ENCODE peak calls at places on chromosomes 5 and 9, in eight cellular contexts. R is uterus, O is Peyer's patch, F is ovary, D is stomach, Z is adrenal gland, H is spleen, S is gastrocnemius medialis. L is an unnamed sample. For H3K4me1, the result is how much of the 10 kb centered on the place peaks cover.

GRCh38 chr5:168076561-168076991 is 214.9 kb upstream of the WWC1 start:
- DNase-seq in R (no peak), O (peak), F (no peak), D (no peak), Z (peak), H (no peak), S (peak), L (no peak)

GRCh38 chr5:177536386-177536785 is 18.0 kb downstream of the FAM193B start:
- DNase-seq in R (no peak), O (no peak), F (no peak), D (no peak), Z (no peak), H (peak), S (no peak), L (no peak)

GRCh38 chr9:33946779-33947535 is 101.7 kb downstream of the UBAP2 start:
- DNase-seq in R (no peak), O (no peak), F (no peak), D (no peak), Z (no peak), H (no peak), S (no peak), L (no peak)

GRCh38 chr5:143176048-143176447 is 227.4 kb downstream of the NR3C1 start:
- DNase-seq in R (no peak), O (no peak), F (no peak), D (no peak), Z (no peak), H (no peak), S (peak), L (no peak)

GRCh38 chr9:90245661-90246060 is 397.0 kb downstream of the DIRAS2 start:
- DNase-seq in R (no peak), O (no peak), F (no peak), D (no peak), Z (no peak), H (no peak), S (no peak), L (no peak)

GRCh38 chr5:78157001-78157400 is 137.5 kb downstream of the AP3B1 start:
- DNase-seq in R (no peak), O (no peak), F (no peak), D (no peak), Z (no peak), H (no peak), S (no peak), L (no peak)

GRCh38 chr9:98362624-98363023 is 107.2 kb upstream of the TBC1D2 start:
- DNase-seq in R (no peak), O (no peak), F (no peak), D (no peak), Z (no peak), H (no peak), S (no peak), L (no peak)

GRCh38 chr9:77495834-77496671 is 152.1 kb downstream of the GNA14 start:
- DNase-seq in R (peak), O (no peak), F (no peak), D (no peak), Z (peak), H (no peak), S (no peak), L (no peak)

GRCh38 chr9:93224591-93224990 is 40.7 kb downstream of the WNK2 start:
- DNase-seq in R (no peak), O (no peak), F (no peak), D (no peak), Z (no peak), H (no peak), S (no peak), L (no peak)

GRCh38 chr5:178234121-178234752 is 1.6 kb upstream of the PHYKPL start:
- DNase-seq in R (no peak), O (no peak), F (no peak), D (no peak), Z (peak), H (no peak), S (no peak), L (no peak)

GRCh38 chr9:126298319-126298801 is 28.3 kb upstream of the MVB12B start:
- DNase-seq in R (no peak), O (no peak), F (no peak), D (no peak), Z (peak), H (no peak), S (no peak), L (no peak)

GRCh38 chr9:37667706-37668672 is 17.2 kb downstream of the FRMPD1 start:
- DNase-seq in R (no peak), O (no peak), F (no peak), D (no peak), Z (no peak), H (no peak), S (peak), L (no peak)

GRCh38 chr5:168529361-168530234 is 493 bp downstream of the FBLL1 start:
- DNase-seq in R (no peak), O (no peak), F (no peak), D (no peak), Z (peak), H (no peak), S (no peak), L (no peak)

GRCh38 chr9:27625751-27626628 is 52.7 kb upstream of the C9orf72 start:
- DNase-seq in R (no peak), O (no peak), F (no peak), D (no peak), Z (no peak), H (no peak), S (no peak), L (no peak)

GRCh38 chr9:110767559-110768063 is 99.0 kb downstream of the MUSK start:
- DNase-seq in R (peak), O (peak), F (peak), D (no peak), Z (no peak), H (no peak), S (peak), L (no peak)

GRCh38 chr5:1873242-1873959 is 9.3 kb downstream of the IRX4 start:
- DNase-seq in R (no peak), O (peak), F (no peak), D (peak), Z (no peak), H (no peak), S (no peak), L (no peak)

GRCh38 chr9:110752766-110753165 is 84.2 kb downstream of the MUSK start:
- DNase-seq in R (no peak), O (no peak), F (no peak), D (no peak), Z (no peak), H (no peak), S (no peak), L (no peak)

GRCh38 chr5:97624861-97625260 is 441.8 kb upstream of the RIOK2 start:
- DNase-seq in R (no peak), O (no peak), F (no peak), D (no peak), Z (no peak), H (no peak), S (no peak), L (no peak)

GRCh38 chr5:89338935-89339334 is 456.0 kb upstream of the MEF2C start:
- DNase-seq in R (no peak), O (no peak), F (no peak), D (no peak), Z (no peak), H (no peak), S (no peak), L (no peak)

GRCh38 chr5:129460121-129460950 is at the start of gene ADAMTS19:
- DNase-seq in R (peak), O (peak), F (peak), D (no peak), Z (no peak), H (no peak), S (no peak), L (no peak)

GRCh38 chr9:74953235-74953741 is 576 bp upstream of the C9orf40 start:
- DNase-seq in R (no peak), O (no peak), F (peak), D (no peak), Z (no peak), H (no peak), S (no peak), L (no peak)

GRCh38 chr9:135296783-135297715 is 182.5 kb upstream of the PPP1R26 start:
- DNase-seq in R (no peak), O (no peak), F (no peak), D (no peak), Z (no peak), H (peak), S (no peak), L (no peak)

GRCh38 chr9:27861887-27862286 is 288.6 kb upstream of the C9orf72 start:
- DNase-seq in R (no peak), O (no peak), F (no peak), D (no peak), Z (no peak), H (no peak), S (no peak), L (no peak)

GRCh38 chr5:139694556-139695182 is 46.5 kb downstream of the CXXC5 start:
- DNase-seq in R (no peak), O (no peak), F (no peak), D (no peak), Z (no peak), H (no peak), S (no peak), L (no peak)

GRCh38 chr9:14373319-14373632 is 59.3 kb upstream of the NFIB start:
- DNase-seq in R (no peak), O (no peak), F (no peak), D (no peak), Z (no peak), H (no peak), S (no peak), L (no peak)

GRCh38 chr9:33124046-33124445 is 43.1 kb downstream of the B4GALT1 start:
- DNase-seq in R (no peak), O (no peak), F (no peak), D (no peak), Z (no peak), H (peak), S (no peak), L (no peak)

GRCh38 chr9:130227833-130228232 is 37.7 kb upstream of the HMCN2 start:
- DNase-seq in R (no peak), O (no peak), F (no peak), D (no peak), Z (no peak), H (no peak), S (no peak), L (no peak)

GRCh38 chr5:124996764-124997077 is 250.3 kb upstream of the ZNF608 start:
- DNase-seq in R (no peak), O (no peak), F (no peak), D (no peak), Z (no peak), H (no peak), S (no peak), L (no peak)

GRCh38 chr9:88458716-88459115 is 70.5 kb downstream of the SPIN1 start:
- DNase-seq in R (no peak), O (no peak), F (no peak), D (no peak), Z (no peak), H (no peak), S (no peak), L (no peak)

GRCh38 chr9:93642961-93643360 is 66.6 kb downstream of the PHF2 start:
- DNase-seq in R (peak), O (peak), F (no peak), D (no peak), Z (peak), H (no peak), S (no peak), L (no peak)

GRCh38 chr5:54384356-54384933 is 71.1 kb upstream of the HSPB3 start:
- DNase-seq in R (no peak), O (no peak), F (no peak), D (no peak), Z (no peak), H (no peak), S (no peak), L (no peak)

GRCh38 chr9:131607591-131607990 is 62.3 kb downstream of the PRRT1B start:
- DNase-seq in R (no peak), O (no peak), F (no peak), D (no peak), Z (no peak), H (no peak), S (no peak), L (no peak)

GRCh38 chr9:131606896-131607567 is 61.7 kb downstream of the PRRT1B start:
- DNase-seq in R (no peak), O (no peak), F (no peak), D (no peak), Z (no peak), H (no peak), S (no peak), L (no peak)

GRCh38 chr9:131608469-131609115 is 63.3 kb downstream of the PRRT1B start:
- DNase-seq in R (peak), O (no peak), F (peak), D (peak), Z (peak), H (no peak), S (peak), L (peak)

GRCh38 chr9:131603711-131604439 is 58.6 kb downstream of the PRRT1B start:
- DNase-seq in R (no peak), O (no peak), F (no peak), D (no peak), Z (no peak), H (no peak), S (no peak), L (no peak)

DNA sequence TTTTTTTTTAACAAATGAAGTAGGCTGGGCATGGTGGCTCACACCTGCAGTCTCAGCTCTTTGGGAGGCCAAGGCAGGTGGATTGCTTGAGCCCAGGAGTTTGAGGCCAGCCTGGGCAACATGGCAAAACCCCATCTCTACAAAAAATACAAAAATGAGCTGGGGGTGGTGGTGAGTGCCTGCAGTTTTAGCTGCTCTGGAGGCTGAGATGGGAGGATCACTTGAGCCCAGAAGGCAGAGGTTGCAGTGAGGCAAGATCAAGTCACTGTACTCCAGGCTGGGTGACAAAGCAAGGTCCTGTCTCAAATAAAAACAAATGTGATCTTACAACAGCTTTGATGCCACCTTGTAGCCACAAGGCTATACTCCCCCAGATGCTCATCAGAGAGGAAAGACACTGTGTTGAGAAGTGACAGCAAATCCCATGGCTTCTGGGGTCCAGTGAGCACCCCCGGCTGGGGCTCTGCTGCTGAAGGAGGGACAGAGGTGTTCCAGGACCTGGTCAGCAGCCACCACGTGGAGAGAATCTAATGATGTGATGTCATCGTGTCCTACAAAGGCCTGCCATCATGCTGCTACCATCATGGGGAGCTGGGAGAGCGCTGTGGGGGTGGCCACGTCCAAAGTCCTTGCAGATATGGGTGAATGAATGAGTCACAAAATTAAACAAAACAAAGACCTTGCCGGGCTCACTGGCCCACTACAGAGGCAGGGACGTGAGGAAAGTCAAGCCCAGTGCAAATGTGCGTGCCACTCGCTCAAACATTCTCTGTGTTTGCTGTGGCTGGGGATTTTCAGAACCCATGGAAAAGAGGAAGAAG is 60.7 kb downstream of the PRRT1B start:
- DNase-seq in R (no peak), O (no peak), F (no peak), D (peak), Z (no peak), H (no peak), S (no peak), L (no peak)
- TF ChIP-seq POLR2A in R (no peak), O (no peak), F (no peak), D (no peak), Z (no peak), H (no peak), S (no peak), L (no peak)

DNA sequence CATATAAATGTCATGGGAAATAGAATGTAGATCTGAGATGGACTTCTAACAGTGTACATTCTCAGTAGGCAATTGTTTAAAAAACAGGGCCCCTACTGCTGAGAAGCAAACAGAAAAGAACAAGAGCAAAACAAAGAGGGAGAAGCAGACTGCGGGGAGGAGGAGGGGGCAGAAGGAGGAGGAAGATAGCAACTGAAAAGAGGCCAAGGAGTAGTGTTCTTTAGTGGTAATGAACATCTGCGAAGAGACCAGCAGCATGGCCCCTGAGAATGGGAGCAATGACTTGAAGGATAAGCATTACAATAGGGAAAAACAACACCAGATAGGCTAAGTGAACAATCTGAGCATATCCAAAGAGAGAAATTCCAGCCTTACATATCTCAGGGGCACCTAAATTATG is 36.8 kb downstream of the HAPLN1 start:
- DNase-seq in R (no peak), O (no peak), F (no peak), D (no peak), Z (no peak), H (no peak), S (no peak), L (no peak)
- H3K4me1 ChIP-seq in R (under half), O (under half), F (under half), D (under half), Z (under half), H (under half), S (under half), L (under half)

DNA sequence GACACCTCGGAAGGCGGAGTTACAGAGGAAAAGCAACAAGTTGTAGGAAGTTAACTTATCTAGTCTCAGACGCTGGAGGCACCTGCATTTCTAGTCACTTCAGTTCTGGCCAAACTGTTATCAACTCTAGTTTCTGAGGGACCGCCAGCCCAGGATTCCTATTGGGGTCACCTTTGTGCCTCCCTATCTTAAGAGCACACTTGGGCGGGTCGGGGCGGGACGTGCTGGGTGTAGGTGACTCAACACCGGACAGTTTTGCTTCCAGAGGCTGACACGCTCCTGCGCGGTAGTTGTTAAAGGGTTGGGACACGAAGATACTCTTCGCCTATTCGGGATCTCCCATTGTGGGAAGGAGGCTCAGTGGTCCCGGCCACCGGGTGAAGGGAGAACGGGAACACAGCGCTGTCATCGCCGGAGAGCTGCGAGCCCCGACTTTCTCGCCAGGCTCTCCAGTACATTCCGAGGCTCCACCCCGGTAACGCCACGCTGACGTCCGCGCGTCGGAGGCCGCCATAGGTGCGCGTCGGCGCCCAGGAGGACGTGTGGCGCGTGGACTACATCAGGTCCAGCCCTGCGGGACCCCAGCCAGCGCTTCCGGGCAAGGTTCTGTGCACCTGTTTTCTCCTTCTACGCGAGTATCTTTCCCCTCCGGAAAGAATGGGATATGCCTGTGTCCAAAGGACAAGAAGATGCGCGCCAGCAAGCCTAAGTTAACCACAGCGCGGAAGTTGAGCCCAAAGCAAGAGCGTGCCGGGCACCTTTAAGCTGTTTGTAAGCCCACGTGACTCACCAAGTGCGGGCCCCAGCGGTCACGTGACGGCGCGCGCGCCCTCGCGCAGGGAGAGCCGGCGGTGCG is at the start of gene KDM4C:
- DNase-seq in R (peak), O (peak), F (peak), D (peak), Z (peak), H (peak), S (peak), L (peak)
- TF ChIP-seq POLR2A in R (peak), O (peak), F (peak), D (no peak), Z (peak), H (peak), S (peak), L (peak)

GRCh38 chr9:129139993-129140396 is 28.8 kb downstream of the PTPA start:
- DNase-seq in R (peak), O (peak), F (peak), D (peak), Z (peak), H (peak), S (peak), L (peak)

GRCh38 chr9:129142115-129142514 is 30.9 kb downstream of the PTPA start:
- DNase-seq in R (no peak), O (no peak), F (no peak), D (no peak), Z (no peak), H (no peak), S (no peak), L (no peak)

GRCh38 chr9:129140397-129141065 is 29.3 kb downstream of the PTPA start:
- DNase-seq in R (peak), O (peak), F (peak), D (peak), Z (peak), H (peak), S (peak), L (peak)

GRCh38 chr9:129142536-129142935 is 31.3 kb downstream of the PTPA start:
- DNase-seq in R (no peak), O (no peak), F (peak), D (no peak), Z (no peak), H (no peak), S (no peak), L (no peak)

GRCh38 chr9:129141066-129142041 is 30.1 kb downstream of the PTPA start:
- DNase-seq in R (peak), O (peak), F (peak), D (peak), Z (peak), H (peak), S (peak), L (peak)
- H3K4me1 ChIP-seq in R (under half), O (half or more), F (half or more), D (half or more), Z (half or more), H (half or more), S (half or more), L (under half)

GRCh38 chr5:109409844-109410388 is at the start of gene PJA2:
- DNase-seq in R (peak), O (peak), F (peak), D (peak), Z (peak), H (peak), S (peak), L (peak)
- TF ChIP-seq POLR2A in R (peak), O (peak), F (peak), D (no peak), Z (peak), H (no peak), S (peak), L (peak)

L was measured in breast epithelium.